ENCODE peak calls at places on chromosomes 16 and 17, in four cellular contexts. Q is heart right ventricle, Y is posterior cingulate gyrus, C is NCI-H82. J is an unnamed sample.

GRCh38 chr17:38691154-38691553 is 13.9 kb upstream of the MLLT6 start:
- DNase-seq in Q (no peak), Y (no peak), C (no peak), J (no peak)

GRCh38 chr16:512802-513201 is 14.7 kb upstream of the CAPN15 start:
- DNase-seq in Q (no peak), Y (no peak), C (no peak), J (no peak)

GRCh38 chr16:30731411-30731810 is 16.8 kb upstream of the PHKG2 start:
- DNase-seq in Q (no peak), Y (no peak), C (no peak), J (no peak)

GRCh38 chr17:60513014-60513413 is 13.0 kb downstream of the APPBP2 start:
- DNase-seq in Q (no peak), Y (no peak), C (no peak), J (no peak)

GRCh38 chr17:5892897-5893656 is 177.1 kb upstream of the WSCD1 start:
- DNase-seq in Q (no peak), Y (peak; percentile 27), C (no peak), J (no peak)

GRCh38 chr16:50702725-50703124 is 9.3 kb downstream of the NOD2 start:
- DNase-seq in Q (no peak), Y (no peak), C (peak; percentile 1), J (no peak)

GRCh38 chr16:68384293-68385255 is 63.7 kb downstream of the SMPD3 start:
- DNase-seq in Q (no peak), Y (no peak), C (no peak), J (no peak)

GRCh38 chr16:84692451-84692850 is 7.3 kb upstream of the USP10 start:
- DNase-seq in Q (no peak), Y (no peak), C (no peak), J (no peak)

GRCh38 chr17:4870850-4871249 is 28.5 kb upstream of the C17orf107 start:
- DNase-seq in Q (no peak), Y (no peak), C (no peak), J (no peak)

GRCh38 chr17:56926704-56927103 is 12.9 kb upstream of the TRIM25 start:
- DNase-seq in Q (no peak), Y (no peak), C (no peak), J (no peak)

GRCh38 chr17:15883617-15884111 is 61.3 kb upstream of the ADORA2B start:
- DNase-seq in Q (no peak), Y (no peak), C (no peak), J (no peak)

GRCh38 chr17:41049110-41049509 is 2.0 kb upstream of the KRTAP2-1 start:
- DNase-seq in Q (no peak), Y (no peak), C (no peak), J (no peak)

GRCh38 chr16:69821844-69822173 is 59.7 kb downstream of the WWP2 start:
- DNase-seq in Q (no peak), Y (no peak), C (no peak), J (no peak)

GRCh38 chr16:57901480-57902069 is 69.4 kb downstream of the CNGB1 start:
- DNase-seq in Q (no peak), Y (no peak), C (no peak), J (no peak)

GRCh38 chr16:442976-443375 is 17.5 kb downstream of the RAB11FIP3 start:
- DNase-seq in Q (no peak), Y (no peak), C (no peak), J (no peak)

GRCh38 chr17:78019367-78019975 is 61.0 kb downstream of the TNRC6C start:
- DNase-seq in Q (no peak), Y (no peak), C (peak; percentile 39), J (peak; percentile 40)

J was measured in ACHN.